ENCODE peak calls at places on chromosomes 2 and 18, in ten cellular contexts. K is aorta, W is AG04450, M is PC-9, U is A549, A is H9, C is foreskin keratinocyte, D is lower lobe of right lung, P is iPS DF 6.9, G is prostate gland. L is an unnamed sample.

GRCh38 chr18:71442830-71443229 is 1101.3 kb downstream of the CBLN2 start:
- DNase-seq in K (no peak), W (no peak), M (no peak), U (no peak), A (no peak), C (peak), D (no peak), P (no peak), G (no peak), L (no peak)

GRCh38 chr2:178804791-178805190 is 2.4 kb downstream of the TTN start:
- DNase-seq in K (no peak), W (no peak), M (no peak), U (peak), A (no peak), C (peak), D (no peak), P (peak), G (no peak), L (no peak)

GRCh38 chr2:75153221-75153620 is 46.1 kb downstream of the TACR1 start:
- DNase-seq in K (no peak), W (no peak), M (no peak), U (no peak), A (no peak), C (no peak), D (no peak), P (no peak), G (no peak), L (no peak)

GRCh38 chr18:21980744-21981143 is 188.6 kb upstream of the GATA6 start:
- DNase-seq in K (no peak), W (no peak), M (no peak), U (no peak), A (no peak), C (no peak), D (no peak), P (no peak), G (no peak), L (no peak)

GRCh38 chr2:32009479-32010256 is 1.1 kb downstream of the MEMO1 start:
- DNase-seq in K (peak), W (no peak), M (peak), U (no peak), A (peak), C (no peak), D (peak), P (no peak), G (peak), L (no peak)

GRCh38 chr2:38600242-38600891 is 2.4 kb downstream of the HNRNPLL start:
- DNase-seq in K (no peak), W (no peak), M (no peak), U (no peak), A (no peak), C (no peak), D (no peak), P (no peak), G (peak), L (no peak)

GRCh38 chr18:54964741-54965140 is 5.5 kb upstream of the CCDC68 start:
- DNase-seq in K (no peak), W (no peak), M (no peak), U (no peak), A (no peak), C (no peak), D (no peak), P (no peak), G (no peak), L (no peak)

GRCh38 chr2:10620481-10620880 is 69.3 kb downstream of the NOL10 start:
- DNase-seq in K (no peak), W (peak), M (no peak), U (no peak), A (no peak), C (peak), D (no peak), P (no peak), G (no peak), L (no peak)

GRCh38 chr2:23602113-23602512 is 217.1 kb downstream of the KLHL29 start:
- DNase-seq in K (no peak), W (peak), M (peak), U (peak), A (no peak), C (peak), D (no peak), P (no peak), G (no peak), L (peak)

GRCh38 chr2:223000872-223001825 is 50.8 kb upstream of the KCNE4 start:
- DNase-seq in K (no peak), W (no peak), M (no peak), U (no peak), A (no peak), C (no peak), D (no peak), P (no peak), G (no peak), L (no peak)

GRCh38 chr2:181563101-181563692 is 93.7 kb downstream of the CERKL start:
- DNase-seq in K (no peak), W (no peak), M (no peak), U (no peak), A (no peak), C (no peak), D (no peak), P (no peak), G (no peak), L (no peak)

GRCh38 chr18:26547302-26548143 is 830 bp downstream of the KCTD1 start:
- DNase-seq in K (peak), W (peak), M (no peak), U (peak), A (peak), C (peak), D (peak), P (no peak), G (peak), L (peak)

GRCh38 chr2:178880257-178880656 is 73.0 kb upstream of the TTN start:
- DNase-seq in K (no peak), W (no peak), M (no peak), U (no peak), A (no peak), C (no peak), D (no peak), P (no peak), G (no peak), L (no peak)

GRCh38 chr18:64202836-64203235 is 53.9 kb upstream of the LINC00305 start:
- DNase-seq in K (no peak), W (no peak), M (peak), U (no peak), A (no peak), C (no peak), D (no peak), P (no peak), G (no peak), L (no peak)

GRCh38 chr18:44937985-44938384 is 257.3 kb downstream of the SETBP1 start:
- DNase-seq in K (no peak), W (no peak), M (no peak), U (no peak), A (no peak), C (no peak), D (no peak), P (no peak), G (no peak), L (no peak)

DNA sequence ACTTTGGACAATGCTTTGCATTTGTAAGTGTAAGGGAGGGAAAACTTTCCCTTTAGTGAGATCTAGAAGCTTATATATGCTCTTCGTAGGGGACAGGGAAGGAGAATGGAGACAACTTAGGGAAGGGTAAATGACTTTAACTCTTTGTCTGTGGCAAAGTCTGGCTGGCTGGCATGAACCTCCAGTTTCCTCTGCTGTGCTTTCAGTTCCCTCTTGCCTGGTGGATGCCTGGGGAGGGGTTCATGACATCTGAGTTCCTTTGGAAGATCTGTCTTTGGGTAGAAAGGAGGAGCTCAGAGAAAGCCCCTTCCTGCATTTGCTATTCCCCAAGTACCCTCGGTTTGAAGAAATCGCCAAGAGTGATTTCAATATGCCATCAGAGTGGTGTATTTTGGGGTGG is 143.6 kb downstream of the VAPA start:
- DNase-seq in K (no peak), W (no peak), M (no peak), U (no peak), A (no peak), C (no peak), D (no peak), P (no peak), G (no peak), L (peak)
- H3K27ac ChIP-seq in K (no peak), W (peak), M (peak), U (peak), A (no peak), C (no peak), D (peak), P (no peak), G (no peak), L (no peak)

GRCh38 chr2:208012449-208012848 is 12.9 kb downstream of the PLEKHM3 start:
- DNase-seq in K (no peak), W (no peak), M (no peak), U (no peak), A (no peak), C (no peak), D (no peak), P (no peak), G (no peak), L (no peak)
- H3K27ac ChIP-seq in K (no peak), W (no peak), M (peak), U (peak), A (no peak), C (no peak), D (no peak), P (no peak), G (no peak), L (no peak)

GRCh38 chr2:232038251-232038897 is 76.9 kb downstream of the DIS3L2 start:
- DNase-seq in K (no peak), W (no peak), M (no peak), U (no peak), A (no peak), C (no peak), D (no peak), P (no peak), G (no peak), L (no peak)
- H3K27ac ChIP-seq in K (no peak), W (no peak), M (no peak), U (no peak), A (no peak), C (no peak), D (no peak), P (no peak), G (no peak), L (peak)

GRCh38 chr2:202193305-202193704 is 45.1 kb downstream of the SUMO1 start:
- DNase-seq in K (no peak), W (no peak), M (no peak), U (no peak), A (peak), C (no peak), D (no peak), P (no peak), G (no peak), L (no peak)
- H3K27ac ChIP-seq in K (no peak), W (no peak), M (no peak), U (no peak), A (no peak), C (no peak), D (no peak), P (no peak), G (no peak), L (no peak)

DNA sequence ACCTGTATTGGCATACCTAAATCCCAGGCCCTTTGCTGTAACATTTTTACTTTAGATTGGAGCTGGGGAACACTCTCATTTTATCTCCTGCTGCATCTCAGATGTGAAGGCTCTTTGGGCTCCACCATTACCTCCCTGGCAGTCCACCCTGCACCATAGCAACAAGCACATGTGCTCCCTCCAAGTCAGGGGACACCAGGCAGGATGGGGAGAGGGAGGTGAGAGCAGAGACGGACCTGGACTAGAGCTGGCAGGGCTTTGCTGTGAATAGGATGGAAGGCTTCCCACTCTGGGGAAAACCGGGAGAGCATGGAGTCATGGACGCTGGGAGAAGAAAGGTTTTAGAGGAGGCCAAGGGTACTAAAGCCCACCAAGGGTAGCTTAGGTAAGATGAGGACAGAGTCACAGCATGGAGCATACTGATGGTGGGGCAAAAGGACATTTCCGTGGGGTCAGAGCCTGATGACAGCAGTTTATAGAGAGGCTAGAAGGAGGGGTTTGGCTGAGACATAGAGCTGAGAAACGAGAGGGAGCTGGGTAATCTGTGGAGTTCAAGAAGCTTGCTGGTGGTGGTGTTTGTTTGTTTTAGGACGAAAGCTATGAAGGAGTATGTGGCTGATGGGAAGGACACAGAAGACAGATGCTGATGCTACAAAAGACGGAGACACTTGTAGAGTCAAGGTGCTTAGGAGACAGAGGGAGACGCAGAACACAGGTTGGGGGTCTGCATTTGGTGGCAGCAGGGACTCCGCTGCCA is 134.8 kb downstream of the COL6A3 start:
- DNase-seq in K (no peak), W (no peak), M (no peak), U (no peak), A (no peak), C (no peak), D (no peak), P (no peak), G (no peak), L (no peak)
- H3K27ac ChIP-seq in K (peak), W (peak), M (no peak), U (peak), A (no peak), C (no peak), D (peak), P (no peak), G (peak), L (no peak)

DNA sequence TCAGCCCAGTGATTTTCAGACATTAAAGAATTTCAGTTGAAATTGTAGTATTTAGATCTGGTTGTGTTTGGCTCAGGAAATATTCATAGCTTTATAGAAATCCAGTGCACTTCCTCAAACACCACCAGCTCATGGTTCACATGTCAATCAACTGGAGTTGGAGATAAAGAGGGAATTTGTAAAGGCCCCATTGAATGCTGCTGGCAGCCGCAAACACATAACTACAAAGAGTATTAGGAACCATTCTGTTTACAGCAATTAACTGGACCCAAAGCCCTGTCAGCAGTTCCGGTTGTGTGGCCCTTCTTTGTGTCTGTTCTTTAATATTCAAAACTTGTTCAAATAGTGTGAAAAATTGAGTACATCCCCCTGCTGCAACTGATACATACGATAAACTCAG is 107.4 kb upstream of the LRRTM4 start:
- DNase-seq in K (no peak), W (no peak), M (no peak), U (no peak), A (no peak), C (no peak), D (no peak), P (no peak), G (no peak), L (no peak)
- H3K27ac ChIP-seq in K (no peak), W (no peak), M (no peak), U (no peak), A (no peak), C (no peak), D (no peak), P (no peak), G (no peak), L (no peak)

DNA sequence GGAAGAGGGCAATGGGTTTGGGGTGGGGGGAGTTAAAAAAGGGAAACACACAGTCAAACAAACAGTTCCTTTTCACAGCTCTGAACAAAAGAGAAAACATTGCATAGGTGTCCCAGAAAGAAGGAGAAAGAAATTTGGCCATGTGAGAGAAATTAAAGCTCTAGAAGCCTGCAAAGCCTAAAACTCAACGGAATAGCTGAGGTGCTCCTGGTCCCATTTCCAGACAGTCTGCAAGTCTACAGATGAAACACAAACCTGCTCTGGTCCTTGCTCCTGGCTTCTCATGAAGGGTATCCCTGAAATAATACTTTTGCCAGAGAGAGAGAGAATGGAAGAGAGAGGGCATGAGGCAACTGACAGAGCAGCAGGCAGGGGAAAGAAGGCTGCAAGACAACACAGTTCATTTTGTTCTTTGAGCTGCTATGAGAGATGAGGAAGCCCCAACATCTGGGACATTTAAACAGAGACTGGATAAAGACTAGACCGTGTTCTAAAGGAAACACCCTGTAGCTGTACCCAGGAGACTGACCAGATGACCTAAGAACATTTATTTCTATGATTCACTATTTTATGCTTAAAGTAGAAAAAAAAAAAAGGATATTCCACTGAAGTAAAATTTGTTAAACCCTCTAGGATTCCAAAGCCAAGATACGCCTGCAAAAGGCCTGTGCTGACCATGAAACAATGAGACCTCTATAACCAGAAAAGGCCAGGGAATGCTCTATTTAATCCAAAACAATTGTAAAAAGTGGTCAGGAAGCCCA is 57.3 kb upstream of the CYP26B1 start:
- DNase-seq in K (no peak), W (no peak), M (no peak), U (no peak), A (no peak), C (no peak), D (no peak), P (no peak), G (no peak), L (no peak)
- H3K27ac ChIP-seq in K (no peak), W (no peak), M (no peak), U (peak), A (no peak), C (no peak), D (no peak), P (no peak), G (no peak), L (no peak)

GRCh38 chr2:63486861-63487290 is 101.4 kb downstream of the WDPCP start:
- DNase-seq in K (no peak), W (no peak), M (no peak), U (no peak), A (no peak), C (no peak), D (no peak), P (no peak), G (no peak), L (no peak)

GRCh38 chr2:63484901-63485300 is 103.4 kb downstream of the WDPCP start:
- DNase-seq in K (no peak), W (no peak), M (no peak), U (no peak), A (no peak), C (no peak), D (no peak), P (no peak), G (no peak), L (no peak)

GRCh38 chr2:63494100-63494499 is 94.2 kb downstream of the WDPCP start:
- DNase-seq in K (no peak), W (no peak), M (no peak), U (no peak), A (no peak), C (no peak), D (no peak), P (no peak), G (no peak), L (no peak)

GRCh38 chr2:63484481-63484880 is 103.8 kb downstream of the WDPCP start:
- DNase-seq in K (no peak), W (no peak), M (no peak), U (no peak), A (no peak), C (no peak), D (no peak), P (no peak), G (no peak), L (no peak)

GRCh38 chr2:63488118-63488713 is 100.1 kb downstream of the WDPCP start:
- DNase-seq in K (no peak), W (no peak), M (peak), U (peak), A (no peak), C (peak), D (no peak), P (no peak), G (no peak), L (no peak)
- H3K27ac ChIP-seq in K (no peak), W (no peak), M (no peak), U (no peak), A (no peak), C (no peak), D (no peak), P (no peak), G (no peak), L (no peak)